ENCODE peak calls at places on chromosomes 11 and 22, in nine cellular contexts. F is tibial artery, S is GM06990, M is T-helper 9 cell, P is HuH-7, C is T follicular helper cell, V is KBM-7, Y is NAMALWA, I is HFFc6. J is an unnamed sample.

GRCh38 chr22:50139843-50140415 is 30.6 kb upstream of the PANX2 start:
- DNase-seq in S (peak; percentile 34), V (no peak), P (no peak), F (peak; percentile 42), I (no peak), Y (peak; percentile 75), C (no peak), M (no peak), J (no peak)

GRCh38 chr11:1335811-1336761 is 26.7 kb upstream of the TOLLIP start:
- DNase-seq in P (no peak), I (peak; percentile 22), F (peak; percentile 93), C (peak; percentile 52), M (peak; percentile 55), V (peak; percentile 58), Y (peak; percentile 30), S (peak; percentile 48), J (no peak)

GRCh38 chr11:129278586-129279319 is 86.6 kb upstream of the ARHGAP32 start:
- DNase-seq in P (no peak), S (no peak), I (no peak), Y (no peak), M (no peak), V (no peak), C (no peak), F (no peak), J (no peak)

GRCh38 chr11:81203876-81204275 is 1529.8 kb downstream of the FAM181B start:
- DNase-seq in M (no peak), P (no peak), S (no peak), C (no peak), F (no peak), V (no peak), Y (no peak), I (no peak), J (no peak)

GRCh38 chr11:128908391-128909246 is 17.5 kb downstream of the KCNJ5 start:
- DNase-seq in M (no peak), P (no peak), I (peak; percentile 66), F (peak; percentile 83), V (no peak), S (no peak), Y (no peak), C (no peak), J (no peak)

GRCh38 chr22:46000081-46001027 is 23.4 kb upstream of the WNT7B start:
- DNase-seq in Y (no peak), F (no peak), M (no peak), V (no peak), C (no peak), S (no peak), P (no peak), I (no peak), J (no peak)

GRCh38 chr11:122036022-122036421 is 80.0 kb downstream of the BLID start:
- DNase-seq in P (no peak), M (no peak), Y (no peak), S (no peak), C (no peak), I (peak; percentile 50), F (no peak), V (no peak), J (no peak)

GRCh38 chr11:46099973-46100335 is 21.3 kb downstream of the PHF21A start:
- DNase-seq in F (no peak), P (no peak), Y (no peak), V (peak; percentile 16), C (no peak), I (no peak), M (no peak), S (no peak), J (no peak)

GRCh38 chr11:104581246-104581980 is 316.8 kb downstream of the CASP12 start:
- DNase-seq in Y (no peak), F (no peak), S (no peak), V (no peak), C (no peak), I (no peak), M (no peak), P (no peak), J (no peak)

GRCh38 chr11:742156-742546 is 5.1 kb upstream of the TALDO1 start:
- DNase-seq in M (no peak), F (no peak), V (no peak), S (no peak), P (no peak), C (no peak), Y (no peak), I (no peak), J (no peak)

GRCh38 chr11:69274531-69275016 is 19.4 kb upstream of the MYEOV start:
- DNase-seq in Y (no peak), I (no peak), F (no peak), P (peak; percentile 93), M (no peak), S (no peak), V (no peak), C (no peak), J (no peak)

GRCh38 chr11:6630632-6631291 is 11.5 kb upstream of the TPP1 start:
- DNase-seq in S (no peak), F (peak; percentile 56), P (no peak), C (no peak), I (no peak), V (no peak), Y (no peak), M (no peak), J (no peak)

GRCh38 chr11:364991-365390 is 4.3 kb upstream of the B4GALNT4 start:
- DNase-seq in F (peak; percentile 44), C (no peak), Y (no peak), I (no peak), S (no peak), P (no peak), V (no peak), M (no peak), J (no peak)

GRCh38 chr11:111730031-111730430 is 36.2 kb downstream of the PPP2R1B start:
- DNase-seq in I (no peak), Y (no peak), S (no peak), F (no peak), V (no peak), C (no peak), M (no peak), P (no peak), J (no peak)

GRCh38 chr11:123086315-123086714 is 24.4 kb upstream of the HSPA8 start:
- DNase-seq in I (no peak), Y (no peak), V (no peak), C (no peak), P (no peak), S (no peak), F (no peak), M (no peak), J (no peak)

GRCh38 chr22:21866821-21867527 is 471 bp downstream of the MAPK1 start:
- DNase-seq in C (no peak), I (no peak), Y (peak; percentile 28), V (peak; percentile 19), P (no peak), S (peak; percentile 55), F (peak; percentile 71), M (no peak), J (no peak)

GRCh38 chr11:118916842-118917388 is 8.8 kb downstream of the BCL9L start:
- DNase-seq in P (no peak), C (no peak), I (peak; percentile 89), Y (no peak), V (no peak), M (no peak), S (no peak), F (peak; percentile 91), J (no peak)

GRCh38 chr11:23789938-23790371 is 706.9 kb upstream of the LUZP2 start:
- DNase-seq in P (no peak), M (no peak), I (peak; percentile 56), V (no peak), F (no peak), C (no peak), S (no peak), Y (no peak), J (no peak)

GRCh38 chr11:12986194-12986898 is 22.8 kb upstream of the RASSF10 start:
- DNase-seq in P (no peak), S (no peak), I (no peak), Y (no peak), V (no peak), M (no peak), F (no peak), C (no peak), J (no peak)

GRCh38 chr22:43110444-43110926 is at the start of gene BIK:
- DNase-seq in F (no peak), V (no peak), M (peak; percentile 22), Y (peak; percentile 91), P (peak; percentile 72), C (peak; percentile 25), S (peak; percentile 67), I (no peak), J (no peak)

GRCh38 chr22:48863965-48864538 is 963.6 kb downstream of the BRD1 start:
- DNase-seq in F (peak; percentile 56), S (no peak), M (no peak), V (no peak), Y (no peak), I (no peak), P (no peak), C (no peak), J (no peak)

GRCh38 chr11:65311197-65311631 is 3.5 kb upstream of the CDC42EP2 start:
- DNase-seq in Y (no peak), S (no peak), C (no peak), P (no peak), V (no peak), F (no peak), I (peak; percentile 40), M (no peak), J (no peak)

GRCh38 chr11:44125598-44125997 is 30.1 kb downstream of the EXT2 start:
- DNase-seq in V (no peak), S (no peak), F (no peak), Y (no peak), P (no peak), C (no peak), I (no peak), M (no peak), J (no peak)

J was measured in GM12864.